ENCODE peak calls at places on chromosomes 3 and 15, in ten cellular contexts. P, O, B, H, I, L, W, X, A and T are unnamed samples.

GRCh38 chr3:156360992-156361391 is 193.9 kb downstream of the SSR3 start:
- DNase-seq in X (no peak), O (no peak), L (no peak), P (no peak), B (no peak), W (no peak), I (no peak), A (no peak), H (no peak), T (no peak)

GRCh38 chr3:14234197-14235002 is 55.8 kb downstream of the LSM3 start:
- DNase-seq in B (peak), O (no peak), W (no peak), X (no peak), P (no peak), H (no peak), A (no peak), I (no peak), L (no peak), T (no peak)

GRCh38 chr3:32321095-32321835 is 70.4 kb upstream of the CMTM7 start:
- DNase-seq in I (no peak), H (no peak), W (no peak), X (no peak), O (no peak), B (no peak), A (peak), P (no peak), L (peak), T (no peak)

GRCh38 chr3:4036046-4036445 is 236.8 kb downstream of the LRRN1 start:
- DNase-seq in X (no peak), I (no peak), H (no peak), P (no peak), A (no peak), L (no peak), B (no peak), W (no peak), O (no peak), T (no peak)

GRCh38 chr3:178277605-178278004 is 258.6 kb upstream of the KCNMB2 start:
- DNase-seq in A (no peak), W (no peak), L (no peak), P (no peak), X (no peak), H (no peak), O (no peak), I (no peak), B (no peak), T (no peak)

GRCh38 chr3:30282052-30282708 is 324.2 kb upstream of the TGFBR2 start:
- DNase-seq in H (peak), A (peak), W (no peak), I (no peak), B (no peak), X (peak), O (no peak), L (no peak), P (peak), T (no peak)

GRCh38 chr15:88725305-88726220 is 77.7 kb upstream of the ACAN start:
- DNase-seq in W (no peak), O (no peak), B (no peak), P (no peak), X (no peak), I (no peak), L (no peak), A (no peak), H (no peak), T (no peak)

GRCh38 chr3:108041253-108041652 is 49.6 kb downstream of the CD47 start:
- DNase-seq in P (no peak), X (no peak), O (no peak), W (no peak), L (no peak), H (no peak), I (no peak), A (no peak), B (no peak), T (no peak)

GRCh38 chr15:37134699-37135131 is 34.4 kb upstream of the MEIS2 start:
- DNase-seq in I (no peak), W (no peak), X (no peak), O (no peak), H (peak), P (peak), B (no peak), L (no peak), A (peak), T (no peak)

GRCh38 chr3:7144696-7145308 is 283.9 kb downstream of the GRM7 start:
- DNase-seq in L (peak), W (no peak), H (no peak), X (no peak), O (no peak), A (no peak), I (no peak), P (no peak), B (no peak), T (no peak)

GRCh38 chr3:114231616-114232015 is 5.8 kb downstream of the ZNF80 start:
- DNase-seq in X (no peak), H (no peak), P (no peak), O (no peak), I (no peak), W (peak), B (no peak), A (no peak), L (no peak), T (peak)

GRCh38 chr3:35651888-35652287 is 12.6 kb downstream of the ARPP21 start:
- DNase-seq in L (no peak), I (no peak), H (no peak), A (peak), X (no peak), P (no peak), O (no peak), W (no peak), B (no peak), T (no peak)

GRCh38 chr3:187518616-187519015 is 150.4 kb downstream of the RTP4 start:
- DNase-seq in X (no peak), B (no peak), W (no peak), P (no peak), I (no peak), O (no peak), A (no peak), H (no peak), L (no peak), T (no peak)

GRCh38 chr3:184765730-184766074 is 46.3 kb upstream of the VPS8 start:
- DNase-seq in H (peak), I (no peak), L (no peak), O (no peak), W (no peak), X (no peak), P (no peak), B (no peak), A (no peak), T (no peak)

GRCh38 chr3:62529230-62529629 is 155.9 kb upstream of the FEZF2 start:
- DNase-seq in A (peak), L (peak), X (no peak), B (no peak), I (peak), H (no peak), W (no peak), P (no peak), O (no peak), T (no peak)

GRCh38 chr3:57227930-57228733 is 603 bp downstream of the APPL1 start:
- DNase-seq in X (no peak), O (peak), W (peak), P (peak), A (peak), H (peak), I (peak), L (peak), B (peak), T (peak)

GRCh38 chr15:39704235-39704634 is 78.4 kb downstream of the FSIP1 start:
- DNase-seq in L (no peak), B (no peak), W (no peak), P (no peak), X (no peak), O (no peak), H (no peak), A (peak), I (no peak), T (no peak)

GRCh38 chr3:72517804-72518442 is 330.3 kb downstream of the SHQ1 start:
- DNase-seq in I (no peak), B (no peak), A (no peak), W (no peak), O (no peak), P (no peak), X (peak), L (no peak), H (no peak), T (no peak)

GRCh38 chr3:32285910-32286309 is 47.4 kb downstream of the CMTM8 start:
- DNase-seq in X (no peak), P (no peak), W (no peak), H (no peak), L (no peak), I (no peak), B (no peak), A (no peak), O (no peak), T (no peak)

GRCh38 chr15:58043192-58043903 is 22.2 kb downstream of the ALDH1A2 start:
- DNase-seq in O (peak), W (peak), I (no peak), A (peak), H (peak), L (peak), P (no peak), B (peak), X (peak), T (no peak)

GRCh38 chr15:25247418-25248030 is 191.3 kb downstream of the UBE3A start:
- DNase-seq in W (no peak), X (no peak), B (peak), A (no peak), H (no peak), I (no peak), L (no peak), O (peak), P (no peak), T (no peak)

GRCh38 chr3:157063926-157064325 is 96.0 kb downstream of the CCNL1 start:
- DNase-seq in L (no peak), I (no peak), X (no peak), A (peak), W (no peak), O (no peak), B (no peak), H (peak), P (no peak), T (no peak)

GRCh38 chr15:72835289-72835890 is 51.8 kb upstream of the ADPGK start:
- DNase-seq in X (no peak), A (no peak), W (no peak), I (no peak), O (no peak), H (no peak), B (no peak), L (no peak), P (no peak), T (no peak)

GRCh38 chr3:55060921-55061555 is 133.2 kb upstream of the LRTM1 start:
- DNase-seq in A (no peak), L (no peak), P (no peak), H (no peak), I (no peak), O (no peak), B (no peak), X (no peak), W (no peak), T (no peak)

GRCh38 chr3:183799471-183799870 is 25.9 kb downstream of the MAP6D1 start:
- DNase-seq in W (no peak), P (no peak), A (no peak), I (no peak), X (no peak), B (no peak), H (no peak), L (no peak), O (no peak), T (no peak)

GRCh38 chr15:81331600-81331999 is 7.7 kb upstream of the STARD5 start:
- DNase-seq in H (no peak), I (no peak), A (no peak), W (no peak), O (no peak), L (no peak), B (no peak), P (no peak), X (no peak), T (no peak)

GRCh38 chr3:171018151-171018935 is 8.2 kb downstream of the SLC2A2 start:
- DNase-seq in B (no peak), X (no peak), O (no peak), I (no peak), P (no peak), A (no peak), H (no peak), L (peak), W (no peak), T (no peak)